ENCODE peak calls at places on chromosomes 6 and 20, in seven cellular contexts. One of them, this sample, is unnamed.

GRCh38 chr6:159760602-159761057 is 1.2 kb upstream of the ACAT2 start:
- DNase-seq in GM12878: no peak
- DNase-seq in HepG2: peak; percentile 24
- DNase-seq in stomach: no peak
- DNase-seq in K562: peak; percentile 9
- DNase-seq in suprapubic skin: no peak
- DNase-seq in sigmoid colon: no peak
- DNase-seq in this sample: no peak

GRCh38 chr6:6890400-6890858 is 217.3 kb upstream of the RREB1 start:
- DNase-seq in K562: peak; percentile 82
- DNase-seq in sigmoid colon: no peak
- DNase-seq in stomach: peak; percentile 58
- DNase-seq in HepG2: no peak
- DNase-seq in GM12878: no peak
- DNase-seq in suprapubic skin: no peak
- DNase-seq in this sample: no peak

GRCh38 chr20:10540636-10541493 is 105.8 kb downstream of the SLX4IP start:
- DNase-seq in stomach: no peak
- DNase-seq in GM12878: no peak
- DNase-seq in K562: no peak
- DNase-seq in HepG2: peak; percentile 99
- DNase-seq in sigmoid colon: no peak
- DNase-seq in suprapubic skin: no peak
- DNase-seq in this sample: no peak

GRCh38 chr6:30263734-30264133 is 50.5 kb upstream of the TRIM26 start:
- DNase-seq in sigmoid colon: no peak
- DNase-seq in GM12878: no peak
- DNase-seq in stomach: no peak
- DNase-seq in HepG2: no peak
- DNase-seq in suprapubic skin: no peak
- DNase-seq in K562: no peak
- DNase-seq in this sample: no peak

GRCh38 chr6:155013457-155013876 is 18.4 kb downstream of the TIAM2 start:
- DNase-seq in sigmoid colon: no peak
- DNase-seq in HepG2: no peak
- DNase-seq in GM12878: no peak
- DNase-seq in K562: no peak
- DNase-seq in stomach: no peak
- DNase-seq in suprapubic skin: no peak
- DNase-seq in this sample: no peak

GRCh38 chr6:169095153-169095552 is 158.5 kb downstream of the THBS2 start:
- DNase-seq in suprapubic skin: no peak
- DNase-seq in HepG2: no peak
- DNase-seq in GM12878: no peak
- DNase-seq in K562: no peak
- DNase-seq in stomach: no peak
- DNase-seq in sigmoid colon: no peak
- DNase-seq in this sample: peak; percentile 84

GRCh38 chr6:84921891-84922290 is 157.5 kb upstream of the TBX18 start:
- DNase-seq in HepG2: no peak
- DNase-seq in K562: no peak
- DNase-seq in GM12878: no peak
- DNase-seq in sigmoid colon: no peak
- DNase-seq in suprapubic skin: no peak
- DNase-seq in stomach: no peak
- DNase-seq in this sample: no peak

GRCh38 chr6:38671885-38672467 is 31.0 kb downstream of the GLO1 start:
- DNase-seq in sigmoid colon: no peak
- DNase-seq in HepG2: peak; percentile 43
- DNase-seq in suprapubic skin: no peak
- DNase-seq in GM12878: peak; percentile 55
- DNase-seq in K562: peak; percentile 76
- DNase-seq in stomach: no peak
- DNase-seq in this sample: no peak

GRCh38 chr6:126546771-126547170 is 206.9 kb downstream of the CENPW start:
- DNase-seq in stomach: no peak
- DNase-seq in suprapubic skin: no peak
- DNase-seq in HepG2: no peak
- DNase-seq in GM12878: no peak
- DNase-seq in sigmoid colon: no peak
- DNase-seq in K562: no peak
- DNase-seq in this sample: no peak

GRCh38 chr6:106475280-106475679 is 114.8 kb downstream of the CRYBG1 start:
- DNase-seq in suprapubic skin: no peak
- DNase-seq in K562: no peak
- DNase-seq in HepG2: no peak
- DNase-seq in GM12878: no peak
- DNase-seq in sigmoid colon: no peak
- DNase-seq in stomach: no peak
- DNase-seq in this sample: no peak

GRCh38 chr20:25500880-25501351 is 84.4 kb downstream of the NINL start:
- DNase-seq in GM12878: no peak
- DNase-seq in sigmoid colon: no peak
- DNase-seq in stomach: no peak
- DNase-seq in HepG2: no peak
- DNase-seq in suprapubic skin: peak; percentile 74
- DNase-seq in K562: no peak
- DNase-seq in this sample: no peak

GRCh38 chr6:149317656-149318571 is at the start of gene TAB2:
- DNase-seq in sigmoid colon: peak; percentile 79
- DNase-seq in K562: peak; percentile 69
- DNase-seq in suprapubic skin: peak; percentile 82
- DNase-seq in GM12878: no peak
- DNase-seq in stomach: peak; percentile 39
- DNase-seq in HepG2: no peak
- DNase-seq in this sample: no peak

GRCh38 chr6:73509851-73510250 is 11.0 kb downstream of the EEF1A1 start:
- DNase-seq in K562: no peak
- DNase-seq in GM12878: no peak
- DNase-seq in HepG2: no peak
- DNase-seq in suprapubic skin: no peak
- DNase-seq in sigmoid colon: no peak
- DNase-seq in stomach: no peak
- DNase-seq in this sample: no peak

GRCh38 chr6:32244946-32245398 is 21.1 kb upstream of the NOTCH4 start:
- DNase-seq in K562: peak; percentile 95
- DNase-seq in HepG2: peak; percentile 43
- DNase-seq in stomach: peak; percentile 71
- DNase-seq in GM12878: no peak
- DNase-seq in sigmoid colon: peak; percentile 91
- DNase-seq in suprapubic skin: peak; percentile 92
- DNase-seq in this sample: peak; percentile 95

GRCh38 chr6:18155864-18156396 is 708 bp downstream of the KDM1B start:
- DNase-seq in HepG2: peak; percentile 85
- DNase-seq in K562: peak; percentile 70
- DNase-seq in sigmoid colon: peak; percentile 78
- DNase-seq in GM12878: peak; percentile 55
- DNase-seq in suprapubic skin: peak; percentile 84
- DNase-seq in stomach: peak; percentile 82
- DNase-seq in this sample: peak; percentile 93

DNA sequence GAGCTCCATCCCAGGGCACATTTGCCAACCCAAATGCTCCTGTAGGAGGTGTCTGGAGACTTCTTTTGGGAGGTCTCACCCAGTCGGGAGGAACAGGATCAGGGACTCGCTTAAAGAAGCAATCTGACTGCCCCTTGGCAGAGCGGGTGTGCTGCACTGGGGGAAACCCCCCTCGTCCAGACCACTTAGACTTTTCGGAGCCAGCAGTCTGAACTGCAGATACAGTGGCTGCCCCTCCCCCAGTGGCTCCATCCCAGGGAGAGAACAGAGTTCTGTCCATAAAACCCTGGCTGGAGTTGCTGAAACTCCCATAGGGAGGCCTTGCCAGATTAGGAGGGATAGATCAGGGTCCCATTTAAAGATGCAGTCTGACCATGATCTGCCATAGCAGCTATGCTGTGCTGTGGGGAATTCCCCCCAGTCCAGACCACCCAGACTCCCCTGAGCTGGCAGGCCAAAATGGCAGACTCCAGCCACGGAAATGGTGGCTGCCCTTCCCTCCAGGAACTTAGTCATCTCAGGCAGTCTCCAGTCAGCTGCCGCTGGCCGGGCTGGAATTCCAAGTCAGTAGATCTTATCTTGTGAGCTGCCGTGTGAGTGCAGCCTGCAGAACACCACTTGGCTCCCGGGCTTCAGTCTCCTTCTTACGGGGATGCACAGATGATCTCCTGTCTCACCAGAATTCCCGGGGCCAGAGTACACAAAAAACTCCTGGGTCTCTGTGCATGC is 278.1 kb upstream of the SASH1 start:
- DNase-seq in stomach: no peak
- DNase-seq in HepG2: no peak
- DNase-seq in sigmoid colon: no peak
- DNase-seq in K562: no peak
- DNase-seq in suprapubic skin: no peak
- DNase-seq in GM12878: no peak
- DNase-seq in this sample: no peak
- TF ChIP-seq POLR2AphosphoS5 in stomach: no peak
- TF ChIP-seq POLR2AphosphoS5 in HepG2: no peak
- TF ChIP-seq POLR2AphosphoS5 in sigmoid colon: no peak
- TF ChIP-seq POLR2AphosphoS5 in K562: no peak
- TF ChIP-seq POLR2AphosphoS5 in suprapubic skin: no peak
- TF ChIP-seq POLR2AphosphoS5 in GM12878: no peak
- TF ChIP-seq POLR2AphosphoS5 in this sample: no peak

GRCh38 chr6:82397962-82398692 is 34.5 kb downstream of the TPBG start:
- DNase-seq in sigmoid colon: no peak
- DNase-seq in HepG2: no peak
- DNase-seq in K562: no peak
- DNase-seq in GM12878: no peak
- DNase-seq in stomach: no peak
- DNase-seq in suprapubic skin: no peak
- DNase-seq in this sample: no peak

DNA sequence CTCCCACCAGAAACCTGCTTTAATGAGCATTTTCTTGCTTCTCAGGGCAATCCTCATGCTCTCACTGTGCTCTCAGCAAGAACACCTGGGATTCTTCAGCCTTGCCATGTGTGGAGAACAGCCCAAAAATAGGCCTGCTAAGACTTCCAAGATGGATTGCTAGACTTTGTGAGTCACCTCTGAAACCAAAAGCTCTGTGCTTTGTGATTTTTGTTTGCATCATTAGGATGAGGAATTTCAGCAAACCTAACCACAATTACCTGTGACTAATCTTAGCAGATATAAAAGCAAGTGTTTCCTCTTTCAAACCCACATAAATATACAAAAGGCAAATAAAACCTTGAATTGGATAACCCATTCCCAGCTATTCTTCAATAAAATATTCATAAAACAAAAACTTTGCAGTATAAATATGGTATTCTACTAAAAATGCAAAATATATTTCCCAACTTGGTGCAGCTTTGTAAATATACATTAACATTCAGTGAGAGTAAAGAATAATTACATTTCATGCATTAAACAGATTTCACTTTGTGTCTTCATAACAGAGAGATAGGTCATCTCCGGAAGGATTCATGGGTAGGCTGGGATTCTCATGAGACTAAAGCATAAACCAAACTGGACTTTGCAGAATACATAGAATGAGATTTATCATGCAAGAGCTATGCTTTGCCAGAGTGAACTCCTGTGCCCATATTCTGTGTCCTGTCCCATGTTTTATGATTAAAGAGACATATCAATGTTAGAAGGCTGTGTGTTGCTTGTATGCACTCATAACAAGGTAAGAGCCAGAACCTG is 33.5 kb downstream of the TPBG start:
- DNase-seq in suprapubic skin: no peak
- DNase-seq in GM12878: no peak
- DNase-seq in HepG2: no peak
- DNase-seq in stomach: no peak
- DNase-seq in K562: no peak
- DNase-seq in sigmoid colon: no peak
- DNase-seq in this sample: no peak
- TF ChIP-seq EP300 in suprapubic skin: no peak
- TF ChIP-seq EP300 in GM12878: peak; percentile 31
- TF ChIP-seq EP300 in HepG2: no peak
- TF ChIP-seq EP300 in stomach: no peak
- TF ChIP-seq EP300 in K562: no peak
- TF ChIP-seq EP300 in sigmoid colon: no peak
- TF ChIP-seq EP300 in this sample: no peak

DNA sequence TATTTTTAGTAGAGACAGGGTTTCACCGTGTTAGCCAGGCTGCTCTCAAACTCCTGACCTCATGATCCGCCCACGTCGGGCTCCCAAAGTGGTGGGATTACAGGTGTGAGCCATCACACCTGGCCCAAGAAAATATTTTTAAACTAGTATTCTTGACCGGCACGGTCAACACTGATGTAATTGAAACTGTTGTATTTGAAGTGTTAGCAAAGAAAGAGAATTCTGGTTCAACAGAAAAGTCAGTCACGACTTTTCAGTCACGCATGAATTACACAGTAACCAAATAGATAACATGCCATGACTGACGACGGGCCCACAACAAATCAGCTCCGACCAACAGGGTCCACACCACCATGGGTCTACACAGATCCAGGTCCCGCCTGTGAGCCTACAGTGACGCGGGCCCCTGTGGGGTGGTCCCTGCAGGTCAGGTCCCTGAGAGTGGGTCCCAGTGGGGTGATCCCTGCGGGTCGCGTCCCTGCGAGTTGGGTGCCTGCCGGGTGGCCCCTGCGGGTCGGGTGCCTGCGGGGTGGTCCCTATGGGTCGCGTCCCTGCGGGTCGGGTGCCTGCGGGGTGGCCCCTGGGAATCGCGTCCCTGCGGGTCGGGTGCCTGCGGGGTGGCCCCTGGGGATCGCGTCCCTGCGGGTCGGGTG is 1.0 kb downstream of the GMEB2 start:
- DNase-seq in stomach: no peak
- DNase-seq in suprapubic skin: no peak
- DNase-seq in sigmoid colon: no peak
- DNase-seq in GM12878: no peak
- DNase-seq in K562: peak; percentile 42
- DNase-seq in HepG2: peak; percentile 57
- DNase-seq in this sample: no peak
- TF ChIP-seq POLR2AphosphoS5 in stomach: no peak
- TF ChIP-seq POLR2AphosphoS5 in suprapubic skin: no peak
- TF ChIP-seq POLR2AphosphoS5 in sigmoid colon: no peak
- TF ChIP-seq POLR2AphosphoS5 in GM12878: peak; percentile 92
- TF ChIP-seq POLR2AphosphoS5 in K562: no peak
- TF ChIP-seq POLR2AphosphoS5 in HepG2: peak; percentile 47
- TF ChIP-seq POLR2AphosphoS5 in this sample: no peak

DNA sequence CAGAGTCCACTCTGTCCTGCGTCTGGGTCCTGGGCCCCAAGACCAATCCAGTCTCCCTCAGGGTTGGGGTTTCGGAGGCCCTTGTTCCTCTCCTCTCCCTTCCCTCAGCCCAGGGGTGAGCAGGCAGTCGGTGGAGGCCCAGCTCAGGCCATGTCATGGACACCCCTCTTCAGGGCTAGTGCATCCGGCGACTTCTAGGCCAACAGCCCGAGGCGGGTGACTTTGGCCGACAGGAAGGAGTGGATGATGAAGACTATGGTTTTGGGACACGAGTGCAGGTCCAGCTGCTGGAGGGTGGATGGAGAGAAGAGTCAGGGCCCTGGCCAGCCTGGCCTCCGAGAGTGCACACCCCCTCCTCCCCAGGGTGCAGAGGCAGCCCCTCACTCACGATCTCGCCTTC is 7.0 kb upstream of the CDK5RAP1 start:
- DNase-seq in suprapubic skin: no peak
- DNase-seq in GM12878: no peak
- DNase-seq in stomach: no peak
- DNase-seq in sigmoid colon: no peak
- DNase-seq in HepG2: no peak
- DNase-seq in K562: no peak
- DNase-seq in this sample: no peak
- TF ChIP-seq EP300 in suprapubic skin: no peak
- TF ChIP-seq EP300 in GM12878: no peak
- TF ChIP-seq EP300 in stomach: no peak
- TF ChIP-seq EP300 in sigmoid colon: no peak
- TF ChIP-seq EP300 in HepG2: no peak
- TF ChIP-seq EP300 in K562: no peak
- TF ChIP-seq EP300 in this sample: no peak

This sample was measured in esophagus muscularis mucosa.